ENCODE peak calls at places on chromosomes 7 and 10, in seven cellular contexts. M is ACHN, J is Daoy, O is KBM-7, T is nucleus accumbens, E is Calu3, V is HT-29. H is an unnamed sample.

GRCh38 chr10:71769279-71769823 is 4.0 kb downstream of the VSIR start:
- DNase-seq in J (peak), O (peak), V (no peak), M (no peak), E (no peak), T (no peak), H (no peak)

GRCh38 chr10:112446055-112446854 is 459 bp downstream of the ZDHHC6 start:
- DNase-seq in J (peak), T (no peak), V (peak), M (peak), E (no peak), O (peak), H (peak)

GRCh38 chr10:110425684-110426293 is 71.9 kb upstream of the DUSP5 start:
- DNase-seq in E (no peak), T (no peak), J (peak), M (peak), O (no peak), V (no peak), H (no peak)

GRCh38 chr7:157047148-157047547 is 36.7 kb upstream of the MNX1 start:
- DNase-seq in J (no peak), O (no peak), E (peak), V (peak), M (peak), T (no peak), H (peak)

GRCh38 chr10:12510566-12510965 is 161.2 kb downstream of the CAMK1D start:
- DNase-seq in M (peak), V (no peak), J (peak), E (no peak), O (no peak), T (peak), H (peak)

GRCh38 chr10:120651000-120651399 is 194.0 kb downstream of the PLPP4 start:
- DNase-seq in V (no peak), O (no peak), M (no peak), E (no peak), T (no peak), J (no peak), H (no peak)

GRCh38 chr10:132643709-132644543 is 106.3 kb downstream of the INPP5A start:
- DNase-seq in T (no peak), E (no peak), J (no peak), M (no peak), V (no peak), O (no peak), H (no peak)

GRCh38 chr10:92755725-92756124 is 66.0 kb downstream of the HHEX start:
- DNase-seq in J (no peak), O (no peak), M (no peak), E (no peak), V (no peak), T (no peak), H (no peak)

GRCh38 chr7:95511716-95512260 is 26.0 kb downstream of the ASB4 start:
- DNase-seq in V (peak), M (peak), E (peak), O (peak), T (peak), J (peak), H (peak)

H was measured in Caki2.